ENCODE peak calls at places on chromosomes 4 and X, in seven cellular contexts. G is stimulated activated CD4-positive, alpha-beta T cell treated with anti-CD3 and anti-CD28 coated beads, Interleukin-15, amount 100 ng/mL, for 1 hour; R is lung microvascular endothelial cell; C is HFF-Myc; B is astrocyte of the hippocampus; K is activated naive CD4-positive, alpha-beta T cell; Y is GM20000. L is an unnamed sample.

GRCh38 chrX:12447448-12448154 is 309.3 kb downstream of the FRMPD4 start:
- DNase-seq in G (no peak), R (peak), C (peak), B (peak), K (no peak), Y (no peak), L (no peak)

GRCh38 chr4:28421221-28421620 is 1560.6 kb downstream of the STIM2 start:
- DNase-seq in G (no peak), R (no peak), C (no peak), B (no peak), K (no peak), Y (no peak), L (no peak)

GRCh38 chr4:14018191-14018853 is 390.8 kb upstream of the BOD1L1 start:
- DNase-seq in G (no peak), R (no peak), C (no peak), B (no peak), K (no peak), Y (no peak), L (no peak)

GRCh38 chr4:52604215-52604614 is 54.9 kb downstream of the USP46 start:
- DNase-seq in G (no peak), R (no peak), C (no peak), B (peak), K (no peak), Y (no peak), L (no peak)

GRCh38 chr4:176339936-176340761 is 20.4 kb downstream of the SPCS3 start:
- DNase-seq in G (no peak), R (peak), C (no peak), B (peak), K (no peak), Y (no peak), L (no peak)

GRCh38 chr4:179662522-179662921 is 2220.3 kb upstream of the AGA start:
- DNase-seq in G (no peak), R (no peak), C (no peak), B (peak), K (no peak), Y (no peak), L (no peak)

GRCh38 chr4:56049428-56050212 is 100.9 kb downstream of the CEP135 start:
- DNase-seq in G (no peak), R (peak), C (no peak), B (peak), K (no peak), Y (peak), L (no peak)

GRCh38 chr4:157315968-157316367 is 95.4 kb downstream of the GRIA2 start:
- DNase-seq in G (no peak), R (no peak), C (no peak), B (no peak), K (no peak), Y (no peak), L (no peak)

GRCh38 chr4:6115342-6115741 is 85.0 kb downstream of the JAKMIP1 start:
- DNase-seq in G (no peak), R (no peak), C (no peak), B (no peak), K (no peak), Y (no peak), L (no peak)

GRCh38 chrX:119695535-119696050 is 2.6 kb upstream of the SEPTIN6 start:
- DNase-seq in G (no peak), R (no peak), C (no peak), B (no peak), K (no peak), Y (no peak), L (no peak)

GRCh38 chr4:159027535-159027934 is 75.3 kb upstream of the RAPGEF2 start:
- DNase-seq in G (no peak), R (peak), C (no peak), B (no peak), K (no peak), Y (peak), L (no peak)

GRCh38 chrX:46791927-46792825 is 33.3 kb upstream of the SLC9A7 start:
- DNase-seq in G (no peak), R (peak), C (peak), B (peak), K (no peak), Y (peak), L (no peak)

GRCh38 chr4:140099993-140100392 is 54.0 kb downstream of the MAML3 start:
- DNase-seq in G (no peak), R (no peak), C (no peak), B (no peak), K (no peak), Y (no peak), L (no peak)

GRCh38 chrX:24498181-24498580 is 33.1 kb downstream of the PDK3 start:
- DNase-seq in G (no peak), R (peak), C (no peak), B (peak), K (no peak), Y (no peak), L (no peak)

GRCh38 chr4:163482197-163482596 is 8.6 kb upstream of the TKTL2 start:
- DNase-seq in G (no peak), R (no peak), C (no peak), B (no peak), K (no peak), Y (peak), L (no peak)

GRCh38 chr4:173243321-173243720 is 74.7 kb downstream of the GALNT7 start:
- DNase-seq in G (no peak), R (no peak), C (no peak), B (peak), K (no peak), Y (no peak), L (no peak)

GRCh38 chr4:150173420-150173819 is 95.2 kb downstream of the DCLK2 start:
- DNase-seq in G (no peak), R (peak), C (no peak), B (peak), K (no peak), Y (no peak), L (no peak)

GRCh38 chrX:141673946-141674345 is 24.6 kb downstream of the SPANXD start:
- DNase-seq in G (no peak), R (no peak), C (no peak), B (no peak), K (no peak), Y (no peak), L (no peak)

GRCh38 chrX:134761788-134762187 is 103.5 kb upstream of the PLAC1 start:
- DNase-seq in G (no peak), R (peak), C (no peak), B (peak), K (no peak), Y (peak), L (no peak)

GRCh38 chr4:6618386-6619115 is 21.9 kb upstream of the MRFAP1 start:
- DNase-seq in G (no peak), R (no peak), C (no peak), B (no peak), K (no peak), Y (no peak), L (no peak)

GRCh38 chrX:50108264-50108663 is 92.5 kb downstream of the AKAP4 start:
- DNase-seq in G (no peak), R (no peak), C (no peak), B (no peak), K (no peak), Y (no peak), L (no peak)

GRCh38 chr4:121822796-121823504 is 733 bp downstream of the CCNA2 start:
- DNase-seq in G (no peak), R (peak), C (no peak), B (peak), K (no peak), Y (peak), L (no peak)

L was measured in activated naive CD8-positive, alpha-beta T cell treated with anti-CD3 and anti-CD28 coated beads, Interleukin-2, amount 50 U/mL, for 16 hours.